ENCODE peak calls at places on chromosomes 4 and X, in six cellular contexts. E, A, X, T, O and B are unnamed samples.

GRCh38 chr4:71290074-71290473 is 48.7 kb upstream of the SLC4A4 start:
- DNase-seq in T (no peak), A (no peak), O (no peak), X (no peak), E (peak; percentile 92), B (no peak)

GRCh38 chrX:12973561-12974216 is 1.2 kb upstream of the TMSB4X start:
- DNase-seq in T (no peak), E (no peak), O (no peak), X (peak; percentile 81), A (no peak), B (no peak)

GRCh38 chr4:106497271-106497670 is 128.7 kb upstream of the GIMD1 start:
- DNase-seq in T (no peak), E (peak; percentile 33), A (no peak), O (no peak), X (no peak), B (no peak)

GRCh38 chr4:61212788-61213187 is 12.7 kb downstream of the ADGRL3 start:
- DNase-seq in T (no peak), O (no peak), X (no peak), E (no peak), A (no peak), B (no peak)

GRCh38 chr4:20916106-20916505 is 215.8 kb downstream of the PACRGL start:
- DNase-seq in X (no peak), A (no peak), O (no peak), T (no peak), E (no peak), B (peak; percentile 12)

GRCh38 chr4:141311805-141312204 is 91.1 kb downstream of the ZNF330 start:
- DNase-seq in E (no peak), X (no peak), A (no peak), O (no peak), T (no peak), B (no peak)

GRCh38 chrX:13938053-13938765 is 91.5 kb downstream of the GEMIN8 start:
- DNase-seq in T (peak; percentile 16), X (no peak), A (no peak), O (no peak), E (peak; percentile 32), B (peak; percentile 14)

GRCh38 chr4:151673913-151674520 is 86.8 kb downstream of the GATB start:
- DNase-seq in E (no peak), T (no peak), A (no peak), X (no peak), O (no peak), B (no peak)

GRCh38 chr4:158461336-158461735 is 60.3 kb upstream of the RXFP1 start:
- DNase-seq in T (no peak), E (peak; percentile 48), X (no peak), O (no peak), A (no peak), B (no peak)

GRCh38 chr4:35559559-35560365 is 684.6 kb downstream of the ARAP2 start:
- DNase-seq in E (no peak), T (no peak), O (no peak), X (no peak), A (no peak), B (no peak)

GRCh38 chrX:135974279-135974856 is 580 bp upstream of the MMGT1 start:
- DNase-seq in T (peak; percentile 41), X (peak; percentile 78), A (no peak), O (peak; percentile 2), E (no peak), B (peak; percentile 44)

GRCh38 chr4:74134500-74134852 is 23.4 kb upstream of the MTHFD2L start:
- DNase-seq in X (no peak), A (no peak), O (no peak), T (no peak), E (no peak), B (no peak)

GRCh38 chr4:14403132-14403531 is 599.1 kb upstream of the CPEB2 start:
- DNase-seq in X (no peak), T (no peak), E (no peak), O (no peak), A (no peak), B (no peak)

GRCh38 chr4:182242793-182243192 is 409 bp upstream of the TENM3 start:
- DNase-seq in T (no peak), E (no peak), A (no peak), X (no peak), O (no peak), B (no peak)

GRCh38 chrX:150643271-150643670 is 49.9 kb upstream of the MTMR1 start:
- DNase-seq in A (no peak), X (no peak), O (no peak), E (peak; percentile 29), T (no peak), B (no peak)

GRCh38 chr4:27024807-27025206 is 164.2 kb downstream of the STIM2 start:
- DNase-seq in T (no peak), O (no peak), A (no peak), E (no peak), X (no peak), B (no peak)

GRCh38 chr4:48064349-48064748 is 47.8 kb downstream of the NIPAL1 start:
- DNase-seq in X (no peak), E (no peak), A (no peak), T (no peak), O (no peak), B (no peak)

GRCh38 chr4:181685461-181685860 is 557.7 kb upstream of the TENM3 start:
- DNase-seq in T (no peak), X (no peak), A (no peak), E (peak; percentile 53), O (no peak), B (no peak)

GRCh38 chrX:118627084-118627758 is 100.2 kb upstream of the IL13RA1 start:
- DNase-seq in A (no peak), O (peak; percentile 5), X (no peak), T (peak; percentile 31), E (peak; percentile 25), B (peak; percentile 11)

GRCh38 chr4:124151031-124151430 is 561.5 kb downstream of the ANKRD50 start:
- DNase-seq in X (no peak), T (no peak), E (peak; percentile 26), A (no peak), O (no peak), B (no peak)

GRCh38 chr4:95085118-95085833 is 327.5 kb downstream of the BMPR1B start:
- DNase-seq in T (no peak), O (no peak), E (no peak), X (peak; percentile 87), A (no peak), B (no peak)

GRCh38 chr4:90171491-90171890 is 44.3 kb downstream of the CCSER1 start:
- DNase-seq in T (no peak), E (no peak), X (no peak), A (no peak), O (no peak), B (no peak)

GRCh38 chrX:24515447-24515846 is 50.4 kb downstream of the PDK3 start:
- DNase-seq in E (no peak), X (no peak), A (no peak), T (no peak), O (no peak), B (no peak)

GRCh38 chr4:54041100-54041499 is 23.3 kb downstream of the CHIC2 start:
- DNase-seq in T (no peak), A (no peak), O (no peak), X (no peak), E (no peak), B (no peak)

GRCh38 chr4:138542191-138542771 is 300.1 kb upstream of the SLC7A11 start:
- DNase-seq in O (no peak), T (no peak), X (no peak), E (peak; percentile 45), A (no peak), B (no peak)

GRCh38 chr4:159941076-159941475 is 838.2 kb downstream of the RAPGEF2 start:
- DNase-seq in O (no peak), X (no peak), E (no peak), A (no peak), T (no peak), B (no peak)

GRCh38 chr4:16055937-16056336 is 27.9 kb downstream of the PROM1 start:
- DNase-seq in O (no peak), A (no peak), E (no peak), X (no peak), T (no peak), B (no peak)
- H3K4me2 ChIP-seq in O (no peak overlapping the region), A (no peak overlapping the region), E (no peak overlapping the region), X (no peak overlapping the region), T (no peak overlapping the region), B (no peak overlapping the region)

GRCh38 chr4:168817418-168817817 is 192.6 kb downstream of the CBR4 start:
- DNase-seq in X (no peak), A (no peak), T (peak; percentile 25), O (no peak), E (no peak), B (no peak)
- H3K4me2 ChIP-seq in X (peak overlapping the region; percentile 46), A (no peak overlapping the region), T (peak overlapping the region; percentile 83), O (no peak overlapping the region), E (peak overlapping the region; percentile 66), B (peak overlapping the region; percentile 2)

GRCh38 chr4:128848461-128848860 is 39.0 kb downstream of the JADE1 start:
- DNase-seq in O (no peak), A (no peak), T (no peak), E (no peak), X (no peak), B (no peak)

GRCh38 chr4:128844931-128845330 is 35.4 kb downstream of the JADE1 start:
- DNase-seq in O (peak; percentile 33), X (no peak), T (no peak), E (no peak), A (no peak), B (no peak)

GRCh38 chr4:128850252-128850651 is 40.8 kb downstream of the JADE1 start:
- DNase-seq in O (no peak), A (no peak), E (no peak), X (no peak), T (no peak), B (no peak)

GRCh38 chr4:128846063-128846462 is 36.6 kb downstream of the JADE1 start:
- DNase-seq in T (no peak), A (no peak), E (no peak), X (no peak), O (no peak), B (no peak)

GRCh38 chr4:128847074-128847724 is 37.7 kb downstream of the JADE1 start:
- DNase-seq in O (no peak), T (no peak), E (peak; percentile 24), A (no peak), X (no peak), B (no peak)
- H3K4me2 ChIP-seq in O (no peak overlapping the region), T (peak overlapping the region; percentile 25), E (no peak overlapping the region), A (no peak overlapping the region), X (no peak overlapping the region), B (no peak overlapping the region)

GRCh38 chr4:104488151-104488550 is 6.5 kb downstream of the CXXC4 start:
- DNase-seq in X (no peak), E (no peak), A (no peak), T (no peak), O (no peak), B (peak; percentile 36)
- H3K4me2 ChIP-seq in X (no peak overlapping the region), E (no peak overlapping the region), A (no peak overlapping the region), T (no peak overlapping the region), O (no peak overlapping the region), B (peak overlapping the region; percentile 96)

DNA sequence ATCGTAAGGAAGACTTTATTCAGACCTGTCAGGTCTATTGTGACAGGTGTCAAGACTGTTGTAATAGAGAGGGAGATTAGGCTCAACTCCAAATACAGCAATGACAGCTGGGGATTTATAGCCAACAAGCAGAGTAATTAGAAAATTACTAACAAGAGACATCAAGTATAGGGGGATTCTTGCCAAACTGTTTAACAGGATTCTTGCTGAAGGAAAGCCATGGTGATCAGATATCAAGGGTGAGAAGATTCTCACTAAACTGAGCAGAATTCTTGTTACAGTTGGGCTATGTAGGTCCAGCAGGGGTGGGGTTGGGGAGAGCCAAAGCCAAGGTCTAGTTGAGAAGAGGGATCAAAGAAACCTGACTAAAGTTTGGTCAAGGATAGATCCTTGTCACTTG is 461.0 kb upstream of the GALNT7 start:
- DNase-seq in X (no peak), E (no peak), A (no peak), T (no peak), O (no peak), B (no peak)
- H3K4me2 ChIP-seq in X (no peak overlapping the region), E (no peak overlapping the region), A (no peak overlapping the region), T (no peak overlapping the region), O (no peak overlapping the region), B (no peak overlapping the region)